ENCODE peak calls at places on chromosomes 13 and 19, in ten cellular contexts. G is AG04450, F is ovary, I is tibial artery, V is heart left ventricle, S is SK-N-SH, U is keratinocyte, M is lung, J is cardiac fibroblast, Z is foreskin fibroblast. B is an unnamed sample.

GRCh38 chr19:4578552-4579248 is 19.2 kb upstream of the SEMA6B start:
- DNase-seq in G (no peak), F (no peak), I (no peak), V (no peak), S (peak; percentile 24), U (no peak), M (no peak), J (no peak), Z (no peak), B (no peak)

GRCh38 chr13:97559030-97559429 is 125.1 kb downstream of the RAP2A start:
- DNase-seq in G (no peak), F (no peak), I (no peak), V (no peak), S (no peak), U (no peak), M (no peak), J (no peak), Z (no peak), B (no peak)

GRCh38 chr13:69524459-69525155 is 583.0 kb upstream of the ATXN8OS start:
- DNase-seq in G (no peak), F (no peak), I (no peak), V (no peak), S (no peak), U (no peak), M (no peak), J (no peak), Z (no peak), B (peak; percentile 22)

GRCh38 chr19:33064117-33064777 is 441 bp downstream of the RHPN2 start:
- DNase-seq in G (no peak), F (peak; percentile 45), I (no peak), V (no peak), S (peak; percentile 84), U (no peak), M (peak; percentile 50), J (no peak), Z (no peak), B (no peak)

GRCh38 chr13:57018915-57019314 is 121.8 kb upstream of the PRR20A start:
- DNase-seq in G (no peak), F (no peak), I (no peak), V (no peak), S (no peak), U (no peak), M (no peak), J (no peak), Z (no peak), B (no peak)

GRCh38 chr13:75223981-75224742 is 257.8 kb downstream of the TBC1D4 start:
- DNase-seq in G (no peak), F (no peak), I (no peak), V (no peak), S (no peak), U (no peak), M (no peak), J (no peak), Z (no peak), B (no peak)

GRCh38 chr19:14467816-14468215 is 7.3 kb downstream of the PTGER1 start:
- DNase-seq in G (no peak), F (no peak), I (no peak), V (no peak), S (no peak), U (no peak), M (no peak), J (no peak), Z (no peak), B (no peak)

GRCh38 chr19:17170538-17171297 is 44.4 kb upstream of the USE1 start:
- DNase-seq in G (no peak), F (no peak), I (no peak), V (no peak), S (no peak), U (no peak), M (no peak), J (no peak), Z (no peak), B (no peak)

GRCh38 chr19:3284759-3285646 is 60.5 kb downstream of the CELF5 start:
- DNase-seq in G (peak; percentile 11), F (peak; percentile 99), I (no peak), V (peak; percentile 61), S (peak; percentile 77), U (peak; percentile 49), M (peak; percentile 89), J (peak; percentile 49), Z (peak; percentile 43), B (peak; percentile 13)

GRCh38 chr19:14112051-14112808 is 5.3 kb downstream of the PRKACA start:
- DNase-seq in G (no peak), F (peak; percentile 54), I (no peak), V (peak; percentile 68), S (no peak), U (no peak), M (no peak), J (peak; percentile 57), Z (no peak), B (no peak)

GRCh38 chr19:47351545-47351944 is 2.4 kb downstream of the DHX34 start:
- DNase-seq in G (no peak), F (no peak), I (no peak), V (no peak), S (peak; percentile 70), U (no peak), M (no peak), J (peak; percentile 46), Z (no peak), B (no peak)

GRCh38 chr13:52739468-52740071 is at the start of gene CNMD:
- DNase-seq in G (no peak), F (no peak), I (no peak), V (no peak), S (no peak), U (no peak), M (no peak), J (no peak), Z (no peak), B (no peak)

GRCh38 chr19:45161715-45162463 is 1.1 kb upstream of the NKPD1 start:
- DNase-seq in G (no peak), F (no peak), I (no peak), V (no peak), S (peak; percentile 89), U (no peak), M (no peak), J (peak; percentile 56), Z (no peak), B (no peak)
- TF ChIP-seq CTCF in G (peak; percentile 70), F (peak; percentile 16), I (peak; percentile 26), V (peak; percentile 27), S (peak; percentile 67), U (peak; percentile 24), M (no peak), J (peak; percentile 76), Z (peak; percentile 75), B (peak; percentile 71)

GRCh38 chr19:49954092-49954825 is 6.7 kb downstream of the SIGLEC11 start:
- DNase-seq in G (no peak), F (peak; percentile 70), I (peak; percentile 54), V (no peak), S (no peak), U (no peak), M (no peak), J (peak; percentile 60), Z (peak; percentile 18), B (no peak)
- H3K4me3 ChIP-seq in G (no peak overlapping the region), F (no peak overlapping the region), I (no peak overlapping the region), V (no peak overlapping the region), S (no peak overlapping the region), U (no peak overlapping the region), M (no peak overlapping the region), J (no peak overlapping the region), Z (no peak overlapping the region), B (no peak overlapping the region)

DNA sequence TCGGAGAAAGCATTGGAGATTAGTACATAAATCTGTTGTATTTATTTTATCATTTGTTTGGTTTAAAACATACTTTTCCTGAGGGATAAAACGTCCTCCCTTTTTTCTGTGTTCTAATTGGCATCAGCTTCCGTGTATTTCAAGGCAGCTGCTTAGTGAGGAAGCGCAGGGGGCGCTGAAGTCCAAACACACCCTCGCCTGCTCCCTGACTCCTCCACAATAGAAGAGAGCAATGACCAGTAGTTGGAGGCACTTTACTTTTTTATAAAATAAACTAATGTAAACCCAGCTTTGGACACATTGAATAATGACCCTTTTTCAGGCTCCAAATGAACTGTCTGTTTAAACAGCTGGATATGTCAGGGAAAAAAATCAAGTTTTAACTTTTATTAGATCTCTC is 79.9 kb downstream of the RNASEH2B start:
- DNase-seq in G (no peak), F (peak; percentile 37), I (no peak), V (peak; percentile 58), S (peak; percentile 30), U (no peak), M (no peak), J (peak; percentile 46), Z (no peak), B (no peak)
- TF ChIP-seq CTCF in G (peak; percentile 44), F (no peak), I (peak; percentile 5), V (peak; percentile 21), S (no peak), U (no peak), M (peak; percentile 17), J (no peak), Z (no peak), B (peak; percentile 17)

GRCh38 chr19:6588508-6589345 is 2.2 kb downstream of the CD70 start:
- DNase-seq in G (no peak), F (no peak), I (no peak), V (no peak), S (no peak), U (no peak), M (no peak), J (no peak), Z (no peak), B (no peak)

GRCh38 chr19:6590458-6591319 is at the start of gene CD70:
- DNase-seq in G (no peak), F (no peak), I (no peak), V (no peak), S (no peak), U (no peak), M (no peak), J (no peak), Z (no peak), B (no peak)

GRCh38 chr19:6587998-6588507 is 2.9 kb downstream of the CD70 start:
- DNase-seq in G (no peak), F (no peak), I (no peak), V (no peak), S (no peak), U (no peak), M (no peak), J (no peak), Z (no peak), B (no peak)

GRCh38 chr19:6587093-6587820 is 3.7 kb downstream of the CD70 start:
- DNase-seq in G (no peak), F (no peak), I (no peak), V (no peak), S (no peak), U (no peak), M (no peak), J (peak; percentile 20), Z (no peak), B (no peak)

DNA sequence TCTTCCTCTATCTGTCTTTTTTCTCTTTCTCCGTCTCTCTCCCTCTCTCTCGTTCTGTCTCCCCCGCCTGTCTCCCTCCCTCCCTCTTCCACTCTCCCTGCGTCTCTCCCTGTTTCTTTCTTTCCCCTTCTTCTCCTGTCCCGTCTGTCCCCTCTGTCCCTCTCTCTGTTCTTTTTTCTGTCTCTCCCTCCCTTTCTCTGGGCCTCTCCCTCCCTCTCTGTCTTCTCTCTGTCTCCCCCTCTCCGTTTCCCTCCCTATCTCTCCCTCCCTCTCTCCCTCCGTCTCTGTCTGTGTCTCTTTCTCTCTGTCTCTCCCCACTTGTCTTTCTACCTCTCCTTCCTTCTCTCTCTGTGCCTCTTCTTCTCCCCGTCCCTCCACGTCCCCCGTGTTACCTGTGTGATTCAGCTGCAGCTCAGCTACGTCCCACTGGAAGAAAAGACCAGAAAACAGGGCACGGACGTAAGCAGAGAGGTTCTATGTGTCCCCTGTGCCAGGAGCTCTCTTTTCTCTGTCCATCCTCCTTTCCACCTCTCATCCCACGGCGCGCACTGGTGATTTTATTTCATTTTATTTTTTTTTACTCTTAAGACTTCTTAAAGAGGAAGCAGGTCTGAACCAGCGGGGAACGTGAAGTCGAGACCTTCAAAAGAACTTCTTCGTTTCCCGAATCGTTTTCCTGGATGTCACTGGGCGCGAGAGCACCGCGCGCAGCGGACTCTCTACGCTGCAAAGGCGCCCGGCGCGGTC is 1.1 kb downstream of the CD70 start:
- DNase-seq in G (no peak), F (no peak), I (no peak), V (no peak), S (no peak), U (no peak), M (no peak), J (no peak), Z (no peak), B (no peak)
- H3K4me3 ChIP-seq in G (no peak overlapping the region), F (no peak overlapping the region), I (no peak overlapping the region), V (no peak overlapping the region), S (peak overlapping the region; percentile 34), U (peak overlapping the region; percentile 7), M (no peak overlapping the region), J (no peak overlapping the region), Z (no peak overlapping the region), B (peak overlapping the region; percentile 87)

B was measured in epithelial cell of proximal tubule.